ENCODE peak calls at places on chromosomes 11 and 22, in six cellular contexts. M is hepatocyte, V is GM23248, F is HCT116, E is neural progenitor cell, T is PC-3. Z is an unnamed sample.

GRCh38 chr22:20117656-20118571 is 888 bp upstream of the TRMT2A start:
- DNase-seq in M (peak), V (peak), F (no peak), E (peak), T (no peak), Z (peak)

GRCh38 chr11:76736773-76737495 is 46.2 kb upstream of the TSKU start:
- DNase-seq in M (no peak), V (no peak), F (no peak), E (no peak), T (no peak), Z (no peak)

GRCh38 chr11:72758690-72759389 is 6.6 kb upstream of the ARAP1 start:
- DNase-seq in M (peak), V (no peak), F (no peak), E (no peak), T (no peak), Z (no peak)

GRCh38 chr11:30917859-30918478 is 331.8 kb upstream of the MPPED2 start:
- DNase-seq in M (peak), V (peak), F (peak), E (peak), T (peak), Z (peak)

GRCh38 chr11:70104419-70104818 is 26.3 kb downstream of the ANO1 start:
- DNase-seq in M (peak), V (peak), F (no peak), E (no peak), T (no peak), Z (no peak)

GRCh38 chr11:11148104-11148509 is 204.9 kb downstream of the CSNK2A3 start:
- DNase-seq in M (peak), V (peak), F (no peak), E (peak), T (peak), Z (no peak)

GRCh38 chr22:25666308-25666707 is 75.7 kb upstream of the MYO18B start:
- DNase-seq in M (peak), V (no peak), F (no peak), E (no peak), T (no peak), Z (no peak)

GRCh38 chr11:69014084-69014935 is 1.3 kb upstream of the MRGPRF start:
- DNase-seq in M (peak), V (peak), F (no peak), E (peak), T (no peak), Z (no peak)

GRCh38 chr11:128482512-128483191 is 104.7 kb downstream of the ETS1 start:
- DNase-seq in M (no peak), V (peak), F (no peak), E (no peak), T (no peak), Z (no peak)

GRCh38 chr11:40162901-40163300 is 1296.6 kb downstream of the LRRC4C start:
- DNase-seq in M (no peak), V (no peak), F (no peak), E (no peak), T (no peak), Z (no peak)

GRCh38 chr22:43841742-43842141 is 20.6 kb downstream of the SULT4A1 start:
- DNase-seq in M (no peak), V (no peak), F (no peak), E (no peak), T (no peak), Z (no peak)

GRCh38 chr11:64638017-64638664 is 47.1 kb downstream of the SLC22A12 start:
- DNase-seq in M (peak), V (peak), F (no peak), E (peak), T (no peak), Z (no peak)

GRCh38 chr11:2474059-2474901 is 29.5 kb downstream of the KCNQ1 start:
- DNase-seq in M (peak), V (no peak), F (no peak), E (no peak), T (no peak), Z (no peak)
- H3K4me3 ChIP-seq in M (no peak), V (no peak), F (no peak), E (no peak), T (no peak), Z (no peak)

GRCh38 chr11:27363576-27364115 is 631 bp upstream of the CCDC34 start:
- DNase-seq in M (no peak), V (no peak), F (no peak), E (no peak), T (no peak), Z (peak)
- H3K4me2 ChIP-seq in M (peak), V (peak), F (peak), E (peak), T (peak), Z (peak)

DNA sequence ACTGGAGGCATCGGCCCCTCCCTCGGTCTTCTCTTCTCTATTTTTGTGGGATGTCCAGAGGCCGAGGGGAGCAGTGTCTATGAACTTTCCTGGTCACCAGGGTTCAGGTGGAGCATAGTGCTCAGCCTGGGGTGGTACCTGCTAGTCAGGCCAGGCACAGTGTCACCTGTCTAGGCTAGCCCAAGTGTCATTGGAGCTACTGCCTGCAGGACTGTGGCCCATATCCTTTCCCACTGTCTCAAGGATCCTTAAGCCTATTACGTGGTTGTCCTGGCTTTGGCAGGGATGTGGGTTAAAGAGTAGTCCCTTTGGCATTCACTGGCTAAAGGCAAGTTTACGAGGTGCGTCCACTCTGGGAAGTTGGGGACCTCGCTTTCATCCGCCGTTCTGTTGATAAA is 9.3 kb downstream of the RBM14 start:
- DNase-seq in M (no peak), V (no peak), F (no peak), E (no peak), T (no peak), Z (no peak)
- TF ChIP-seq EZH2phosphoT487 in M (no peak), V (no peak), F (no peak), E (no peak), T (no peak), Z (no peak)

GRCh38 chr11:104916442-104916841 is 18.2 kb upstream of the CASP12 start:
- DNase-seq in M (no peak), V (peak), F (no peak), E (no peak), T (no peak), Z (no peak)

GRCh38 chr11:104912102-104912501 is 13.8 kb upstream of the CASP12 start:
- DNase-seq in M (no peak), V (no peak), F (no peak), E (no peak), T (no peak), Z (no peak)

GRCh38 chr11:104918113-104918824 is 20.0 kb upstream of the CASP12 start:
- DNase-seq in M (no peak), V (peak), F (no peak), E (no peak), T (peak), Z (no peak)

DNA sequence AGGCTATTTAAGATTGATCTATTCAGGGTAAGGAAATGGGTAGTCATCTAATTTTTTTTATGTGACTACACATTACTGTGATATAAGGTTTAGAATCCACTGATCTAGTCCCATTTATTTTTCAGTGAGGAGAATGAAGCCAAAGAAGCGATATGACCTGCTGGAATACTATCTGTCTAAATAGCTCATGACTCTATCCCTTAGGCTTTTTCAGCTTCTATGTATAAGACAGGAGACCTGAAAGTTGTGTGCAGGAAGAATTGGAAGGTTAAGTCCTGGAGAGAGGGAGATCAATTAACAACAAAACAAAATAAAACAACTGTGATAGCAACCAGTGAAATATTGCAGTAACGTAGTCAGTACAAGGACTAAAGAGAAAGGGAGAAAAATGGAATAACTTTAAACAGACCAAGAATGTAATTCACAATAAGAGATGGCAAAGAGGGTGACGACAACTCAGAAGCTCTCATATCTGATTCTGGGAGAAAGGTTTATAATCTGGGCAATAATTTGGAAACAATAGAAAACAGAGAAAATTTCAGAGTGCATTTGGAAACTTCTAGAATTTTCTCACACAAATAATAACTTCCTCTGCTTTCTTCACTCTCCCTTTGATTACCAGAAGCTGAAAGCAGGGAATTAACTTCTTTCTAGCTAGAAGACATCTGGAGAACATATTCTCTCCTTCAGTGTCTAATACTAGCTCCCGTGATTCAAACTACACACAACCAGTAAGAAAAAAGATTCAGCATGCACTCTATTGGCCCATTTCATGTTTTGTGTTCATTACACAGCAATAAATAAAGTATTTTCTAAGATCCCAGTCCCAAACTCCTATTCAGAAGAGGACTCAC is 19.2 kb upstream of the CASP12 start:
- DNase-seq in M (no peak), V (no peak), F (no peak), E (no peak), T (no peak), Z (no peak)
- H3K4me3 ChIP-seq in M (no peak), V (peak), F (no peak), E (no peak), T (peak), Z (peak)

GRCh38 chr22:40376149-40376548 is 5.8 kb downstream of the SGSM3 start:
- DNase-seq in M (no peak), V (no peak), F (no peak), E (no peak), T (no peak), Z (peak)

GRCh38 chr22:40377931-40378330 is 7.5 kb downstream of the SGSM3 start:
- DNase-seq in M (no peak), V (peak), F (no peak), E (no peak), T (peak), Z (no peak)

DNA sequence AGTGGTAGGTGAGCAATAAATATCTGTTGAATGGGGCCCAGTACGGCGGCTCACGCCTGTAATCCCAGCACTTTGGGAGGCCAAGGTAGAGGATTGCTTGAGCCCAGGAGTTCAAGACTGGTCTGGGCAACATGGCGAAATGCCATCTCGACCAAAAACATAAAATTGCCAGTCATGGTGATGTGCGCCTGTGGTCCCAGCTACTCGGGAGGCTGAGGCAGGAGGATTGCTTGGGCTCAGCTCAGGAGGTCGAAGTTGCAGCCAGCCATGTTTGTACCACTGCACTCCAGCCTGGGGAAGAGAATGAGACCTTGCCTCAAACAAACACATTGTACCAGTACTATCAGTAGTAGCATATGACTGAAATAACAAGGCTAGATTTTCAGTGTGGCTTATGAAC is 4.2 kb downstream of the SGSM3 start:
- DNase-seq in M (no peak), V (no peak), F (no peak), E (no peak), T (no peak), Z (no peak)
- H3K4me2 ChIP-seq in M (no peak), V (no peak), F (no peak), E (no peak), T (no peak), Z (peak)

GRCh38 chr22:36467946-36468345 is 13.5 kb downstream of the TXN2 start:
- DNase-seq in M (peak), V (peak), F (peak), E (no peak), T (peak), Z (no peak)
- TF ChIP-seq EZH2phosphoT487 in M (no peak), V (no peak), F (no peak), E (no peak), T (no peak), Z (no peak)

GRCh38 chr11:123650901-123651300 is 3.5 kb downstream of the SCN3B start:
- DNase-seq in M (no peak), V (no peak), F (no peak), E (no peak), T (peak), Z (no peak)
- H3K4me3 ChIP-seq in M (no peak), V (no peak), F (no peak), E (no peak), T (no peak), Z (no peak)

GRCh38 chr11:95241673-95242072 is 10.7 kb upstream of the SESN3 start:
- DNase-seq in M (no peak), V (peak), F (no peak), E (no peak), T (no peak), Z (no peak)
- H3K4me2 ChIP-seq in M (peak), V (no peak), F (no peak), E (no peak), T (no peak), Z (no peak)

Z was measured in OCI-LY7.